ENCODE peak calls at places on chromosome 18, in eight cellular contexts. M, A, W, Q, Z, E, X and S are unnamed samples. For H3K4me1, the result is how much of the 10 kb centered on the place peaks cover.

GRCh38 chr18:35949903-35950627 is 22.4 kb upstream of the RMP24 start:
- DNase-seq in W (peak), Q (no peak), E (peak), Z (peak), A (no peak), X (peak), M (peak), S (peak)

GRCh38 chr18:58723810-58724602 is 52.7 kb downstream of the MALT1 start:
- DNase-seq in A (no peak), Q (no peak), E (no peak), W (no peak), M (no peak), Z (no peak), X (no peak), S (no peak)

GRCh38 chr18:79503891-79504475 is 108.3 kb downstream of the NFATC1 start:
- DNase-seq in Q (no peak), W (no peak), A (no peak), Z (no peak), E (no peak), M (peak), X (no peak), S (no peak)

GRCh38 chr18:6752200-6752873 is 22.8 kb downstream of the ARHGAP28 start:
- DNase-seq in Q (no peak), X (no peak), A (no peak), M (no peak), W (no peak), E (no peak), Z (no peak), S (no peak)

GRCh38 chr18:73715228-73715670 is 432.4 kb downstream of the FBXO15 start:
- DNase-seq in W (no peak), E (no peak), X (no peak), Z (no peak), M (no peak), A (no peak), Q (no peak), S (no peak)

GRCh38 chr18:70333757-70334156 is 44.9 kb downstream of the SOCS6 start:
- DNase-seq in X (no peak), Z (peak), Q (no peak), M (no peak), A (peak), E (peak), W (peak), S (no peak)

GRCh38 chr18:13982136-13982535 is 66.8 kb upstream of the MC2R start:
- DNase-seq in Q (no peak), A (no peak), M (no peak), W (no peak), Z (peak), E (no peak), X (no peak), S (no peak)

GRCh38 chr18:2547477-2548087 is 23.7 kb downstream of the METTL4 start:
- DNase-seq in Q (no peak), M (no peak), X (no peak), A (peak), W (peak), Z (peak), E (no peak), S (no peak)

GRCh38 chr18:57801379-57802165 is 1.5 kb downstream of the ATP8B1 start:
- DNase-seq in Z (no peak), M (no peak), E (no peak), A (no peak), W (peak), X (no peak), Q (no peak), S (peak)

GRCh38 chr18:34976899-34977786 is 64.1 kb upstream of the MAPRE2 start:
- DNase-seq in Z (peak), W (no peak), M (peak), X (peak), E (peak), Q (peak), A (no peak), S (peak)

GRCh38 chr18:33755918-33756590 is 178.0 kb downstream of the ASXL3 start:
- DNase-seq in W (peak), X (no peak), Z (no peak), M (no peak), A (no peak), Q (no peak), E (peak), S (no peak)

GRCh38 chr18:37483221-37483971 is 82.2 kb downstream of the CELF4 start:
- DNase-seq in Q (no peak), W (no peak), Z (no peak), A (no peak), X (no peak), M (no peak), E (no peak), S (peak)

GRCh38 chr18:32974421-32975165 is 201.8 kb upstream of the KLHL14 start:
- DNase-seq in Q (no peak), W (no peak), A (no peak), X (no peak), E (no peak), Z (no peak), M (no peak), S (no peak)

GRCh38 chr18:74604366-74604765 is 6.7 kb downstream of the ZNF407 start:
- DNase-seq in Z (no peak), Q (no peak), E (no peak), X (no peak), A (no peak), M (no peak), W (no peak), S (no peak)

GRCh38 chr18:68791801-68792200 is 6.1 kb upstream of the CCDC102B start:
- DNase-seq in X (no peak), Q (no peak), M (no peak), W (no peak), E (no peak), A (no peak), Z (peak), S (no peak)

GRCh38 chr18:56635007-56635406 is 3.4 kb downstream of the TXNL1 start:
- DNase-seq in M (no peak), Z (no peak), X (no peak), E (no peak), A (no peak), Q (no peak), W (no peak), S (no peak)

GRCh38 chr18:56637897-56638231 is 528 bp downstream of the TXNL1 start:
- DNase-seq in E (no peak), X (no peak), A (no peak), M (no peak), W (peak), Z (no peak), Q (no peak), S (peak)

GRCh38 chr18:56627991-56628390 is 10.4 kb downstream of the TXNL1 start:
- DNase-seq in Z (no peak), A (no peak), M (no peak), W (no peak), Q (no peak), E (no peak), X (no peak), S (no peak)

GRCh38 chr18:56632070-56633022 is 6.0 kb downstream of the TXNL1 start:
- DNase-seq in E (no peak), X (no peak), Q (no peak), W (no peak), A (no peak), M (no peak), Z (no peak), S (no peak)
- H3K4me1 ChIP-seq in E (under half), X (half or more), Q (half or more), W (under half), A (under half), M (under half), Z (under half), S (under half)

GRCh38 chr18:11533513-11533890 is 75.9 kb upstream of the SLC35G4 start:
- DNase-seq in A (no peak), Z (no peak), W (no peak), Q (no peak), E (no peak), M (no peak), X (no peak), S (peak)

GRCh38 chr18:11532758-11533512 is 76.5 kb upstream of the SLC35G4 start:
- DNase-seq in Z (no peak), W (no peak), Q (no peak), A (no peak), M (no peak), E (no peak), X (no peak), S (no peak)

GRCh38 chr18:11529081-11529480 is 80.3 kb upstream of the SLC35G4 start:
- DNase-seq in Q (no peak), Z (no peak), X (no peak), W (no peak), A (no peak), M (no peak), E (no peak), S (no peak)

DNA sequence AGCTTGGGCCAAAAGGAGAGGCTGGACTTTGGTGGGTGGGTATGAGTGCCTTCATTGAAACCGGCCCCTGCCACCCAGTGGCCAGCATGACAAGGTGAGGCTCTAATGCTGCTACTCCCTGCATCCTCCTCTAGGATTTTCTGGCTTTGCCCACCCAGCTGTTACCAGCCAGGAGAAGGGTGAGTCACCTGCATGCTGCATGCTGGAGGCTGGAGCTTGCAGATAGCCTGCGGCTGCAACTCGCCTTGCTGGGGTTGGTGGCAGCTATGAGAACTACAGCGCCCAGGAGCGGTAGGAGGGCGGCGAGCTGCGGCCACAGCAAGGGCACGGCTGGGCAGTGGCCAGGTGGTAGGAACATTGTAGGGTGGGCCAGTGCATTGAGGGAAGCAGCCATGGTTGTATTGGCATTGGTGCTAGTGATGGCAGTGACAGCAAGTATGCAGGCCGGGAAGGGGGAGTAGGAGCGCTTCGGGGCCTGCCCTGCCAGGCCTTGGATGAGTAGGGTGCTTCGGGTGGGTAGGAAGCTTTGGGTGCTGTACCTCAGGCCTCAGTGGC is 75.4 kb upstream of the SLC35G4 start:
- DNase-seq in X (no peak), M (no peak), Q (no peak), Z (peak), A (no peak), W (peak), E (no peak), S (no peak)
- TF ChIP-seq CTCF in X (no peak), M (no peak), Q (no peak), Z (peak), A (no peak), W (no peak), E (no peak), S (no peak)

DNA sequence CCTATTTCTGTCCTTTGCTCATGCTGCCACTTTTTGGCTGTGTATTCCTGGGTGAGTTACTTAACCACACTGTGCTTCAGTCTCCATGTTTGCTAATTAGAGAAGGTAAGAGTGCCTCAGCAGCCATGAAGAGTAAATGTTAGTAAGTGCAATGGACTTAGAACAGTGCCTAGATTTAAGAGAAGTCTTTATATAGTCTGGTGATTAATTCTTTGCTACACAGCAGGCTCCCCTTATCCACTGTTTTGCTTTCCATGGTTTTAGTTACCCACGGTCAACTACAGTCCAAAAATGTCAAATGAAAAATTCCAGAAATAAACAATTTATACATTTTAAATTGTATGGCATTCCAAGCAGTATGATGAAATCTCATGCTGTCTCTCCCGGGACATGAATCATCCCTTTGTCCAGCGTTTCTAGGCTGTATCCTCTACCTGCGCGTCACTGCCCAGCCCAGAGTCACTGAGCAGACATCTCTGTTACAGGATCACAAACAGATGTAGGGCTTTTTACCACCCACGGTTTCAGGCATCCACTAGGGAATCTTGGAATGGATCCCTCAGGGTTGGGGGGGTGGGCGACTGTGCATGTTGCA is 91.0 kb downstream of the CTIF start:
- DNase-seq in Z (peak), W (peak), M (no peak), E (no peak), A (peak), Q (no peak), X (no peak), S (no peak)
- H3K27ac ChIP-seq in Z (peak), W (peak), M (no peak), E (no peak), A (no peak), Q (no peak), X (no peak), S (no peak)

DNA sequence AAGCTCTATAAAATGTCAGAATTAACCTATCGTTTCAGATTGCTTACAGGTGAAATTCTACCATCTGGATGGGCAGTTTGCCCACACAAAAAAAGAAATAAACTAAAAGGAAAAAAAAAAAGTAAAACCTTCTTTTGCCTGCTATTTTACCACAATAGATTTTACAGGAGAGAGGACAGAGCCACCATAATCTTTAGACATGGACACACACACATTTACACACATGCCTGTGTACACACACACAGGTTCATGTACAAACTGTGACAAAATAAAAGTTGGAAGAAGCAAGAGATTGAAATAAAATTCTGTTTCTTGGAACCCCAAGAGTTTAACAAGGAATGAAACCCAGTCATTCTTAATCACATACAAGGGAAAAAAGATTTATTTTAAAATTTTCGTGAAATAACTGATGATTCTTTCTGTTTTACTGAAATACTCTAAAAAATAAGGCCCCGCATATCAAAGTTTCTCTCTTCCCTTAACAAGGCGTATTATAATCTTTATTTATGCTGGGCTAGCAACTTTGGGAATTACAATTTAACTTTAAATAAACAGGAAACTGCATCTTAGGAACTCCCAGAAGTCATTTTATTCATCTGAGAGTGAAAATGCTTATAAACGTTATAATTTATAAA is 166.9 kb downstream of the TCF4 start:
- DNase-seq in M (no peak), W (no peak), Z (no peak), Q (no peak), X (no peak), E (no peak), A (no peak), S (no peak)
- H3K4me1 ChIP-seq in M (under half), W (under half), Z (under half), Q (half or more), X (under half), E (under half), A (under half), S (under half)

GRCh38 chr18:8426401-8426800 is 182.8 kb upstream of the RAB12 start:
- DNase-seq in M (no peak), Q (no peak), Z (peak), E (no peak), W (no peak), X (no peak), A (peak), S (no peak)
- TF ChIP-seq CTCF in M (no peak), Q (peak), Z (peak), E (no peak), W (peak), X (no peak), A (no peak), S (no peak)